ENCODE peak calls at places on chromosomes 6 and 20, in nine cellular contexts. I, J, G, P, Y, B, T, H and D are unnamed samples.

GRCh38 chr6:118813795-118814194 is 80.2 kb upstream of the ASF1A start:
- DNase-seq in I (no peak), J (no peak), G (peak; percentile 24), P (peak; percentile 34), Y (peak; percentile 21), B (no peak), T (no peak), H (no peak), D (no peak)

GRCh38 chr6:138334000-138334399 is 43.7 kb upstream of the SMIM28 start:
- DNase-seq in I (no peak), J (no peak), G (no peak), P (no peak), Y (no peak), B (no peak), T (no peak), H (no peak), D (no peak)

GRCh38 chr6:14454467-14454763 is 336.8 kb downstream of the CD83 start:
- DNase-seq in I (no peak), J (no peak), G (no peak), P (no peak), Y (no peak), B (no peak), T (no peak), H (peak; percentile 18), D (no peak)

GRCh38 chr6:31727717-31728671 is 1.1 kb downstream of the DDAH2 start:
- DNase-seq in I (no peak), J (no peak), G (peak; percentile 13), P (no peak), Y (no peak), B (no peak), T (no peak), H (no peak), D (no peak)

GRCh38 chr6:27280064-27280539 is 32.0 kb downstream of the POM121L2 start:
- DNase-seq in I (peak; percentile 69), J (peak; percentile 74), G (peak; percentile 61), P (peak; percentile 45), Y (peak; percentile 65), B (no peak), T (peak; percentile 76), H (no peak), D (no peak)

GRCh38 chr6:44524491-44525227 is 137.2 kb downstream of the CDC5L start:
- DNase-seq in I (no peak), J (no peak), G (no peak), P (no peak), Y (no peak), B (no peak), T (no peak), H (no peak), D (no peak)

GRCh38 chr20:34237942-34238341 is 3.3 kb upstream of the ASIP start:
- DNase-seq in I (no peak), J (no peak), G (no peak), P (no peak), Y (no peak), B (no peak), T (no peak), H (no peak), D (no peak)

GRCh38 chr20:4811661-4812181 is 90.0 kb downstream of the PRND start:
- DNase-seq in I (no peak), J (no peak), G (no peak), P (no peak), Y (no peak), B (no peak), T (no peak), H (peak; percentile 59), D (no peak)

GRCh38 chr6:160750276-160750689 is 48.2 kb downstream of the PLG start:
- DNase-seq in I (no peak), J (no peak), G (no peak), P (no peak), Y (no peak), B (peak; percentile 35), T (peak; percentile 2), H (no peak), D (peak; percentile 29)

GRCh38 chr6:26286168-26286854 is 78.7 kb upstream of the BTN3A2 start:
- DNase-seq in I (peak; percentile 67), J (peak; percentile 64), G (peak; percentile 85), P (peak; percentile 84), Y (peak; percentile 48), B (no peak), T (peak; percentile 81), H (peak; percentile 72), D (no peak)

GRCh38 chr6:65633516-65633915 is 73.5 kb downstream of the EYS start:
- DNase-seq in I (no peak), J (no peak), G (no peak), P (peak; percentile 1), Y (no peak), B (no peak), T (no peak), H (no peak), D (no peak)

GRCh38 chr6:26195376-26195923 is 108.2 kb downstream of the HFE start:
- DNase-seq in I (peak; percentile 94), J (no peak), G (peak; percentile 98), P (peak; percentile 96), Y (peak; percentile 92), B (peak; percentile 67), T (peak; percentile 94), H (peak; percentile 80), D (peak; percentile 85)

GRCh38 chr6:37777272-37777736 is 42.2 kb upstream of the ZFAND3 start:
- DNase-seq in I (no peak), J (no peak), G (no peak), P (no peak), Y (no peak), B (peak; percentile 57), T (no peak), H (no peak), D (no peak)

GRCh38 chr6:45791181-45791580 is 224.5 kb downstream of the CLIC5 start:
- DNase-seq in I (no peak), J (no peak), G (peak; percentile 41), P (peak; percentile 15), Y (peak; percentile 15), B (no peak), T (no peak), H (no peak), D (no peak)

GRCh38 chr6:143063631-143064030 is 2.9 kb downstream of the AIG1 start:
- DNase-seq in I (no peak), J (no peak), G (no peak), P (no peak), Y (no peak), B (no peak), T (no peak), H (no peak), D (no peak)

GRCh38 chr20:58636396-58636982 is 14.6 kb upstream of the STX16 start:
- DNase-seq in I (no peak), J (no peak), G (no peak), P (no peak), Y (no peak), B (no peak), T (no peak), H (no peak), D (no peak)

GRCh38 chr6:107488875-107489635 is 862 bp upstream of the SOBP start:
- DNase-seq in I (peak; percentile 9), J (peak; percentile 49), G (peak; percentile 33), P (peak; percentile 23), Y (no peak), B (peak; percentile 39), T (peak; percentile 16), H (no peak), D (peak; percentile 28)

GRCh38 chr6:146997062-146997461 is 207.2 kb upstream of the STXBP5 start:
- DNase-seq in I (no peak), J (no peak), G (peak; percentile 72), P (peak; percentile 65), Y (peak; percentile 63), B (no peak), T (peak; percentile 37), H (no peak), D (no peak)

GRCh38 chr20:14764511-14765369 is 427.3 kb upstream of the FLRT3 start:
- DNase-seq in I (no peak), J (no peak), G (no peak), P (no peak), Y (no peak), B (no peak), T (no peak), H (no peak), D (no peak)

GRCh38 chr6:90238663-90239542 is 57.7 kb downstream of the BACH2 start:
- DNase-seq in I (no peak), J (no peak), G (no peak), P (no peak), Y (no peak), B (no peak), T (no peak), H (no peak), D (no peak)

GRCh38 chr20:24665741-24666191 is 196.3 kb downstream of the SYNDIG1 start:
- DNase-seq in I (no peak), J (no peak), G (no peak), P (no peak), Y (no peak), B (no peak), T (no peak), H (no peak), D (no peak)

GRCh38 chr6:63919556-63920110 is 284.0 kb downstream of the PHF3 start:
- DNase-seq in I (no peak), J (no peak), G (no peak), P (peak; percentile 3), Y (no peak), B (no peak), T (no peak), H (no peak), D (no peak)

GRCh38 chr20:45959126-45959525 is 12.9 kb downstream of the ZNF335 start:
- DNase-seq in I (no peak), J (no peak), G (no peak), P (no peak), Y (no peak), B (no peak), T (no peak), H (no peak), D (no peak)

GRCh38 chr6:4883298-4883697 is 107.1 kb downstream of the CDYL start:
- DNase-seq in I (no peak), J (no peak), G (no peak), P (no peak), Y (no peak), B (no peak), T (no peak), H (no peak), D (no peak)